ENCODE peak calls at places on chromosomes 13 and 19, in eight cellular contexts. One of them, this sample, is unnamed.

GRCh38 chr13:46622918-46623256 is 69.9 kb downstream of the LRCH1 start:
- DNase-seq in GM04504: peak; percentile 83
- DNase-seq in mucosa of descending colon: no peak
- DNase-seq in tibial nerve: no peak
- DNase-seq in amygdala: peak; percentile 4
- DNase-seq in lung: no peak
- DNase-seq in RPMI8226: no peak
- DNase-seq in stimulated activated CD4-positive, alpha-beta T cell treated with anti-CD3 and anti-CD28 coated beads, Interleukin-2, amount 100 ng/mL, for 48 hours: no peak
- DNase-seq in this sample: no peak

GRCh38 chr13:105410602-105411001 is 1124.9 kb downstream of the EFNB2 start:
- DNase-seq in GM04504: peak; percentile 40
- DNase-seq in mucosa of descending colon: peak; percentile 74
- DNase-seq in tibial nerve: peak; percentile 46
- DNase-seq in amygdala: peak; percentile 6
- DNase-seq in lung: peak; percentile 39
- DNase-seq in RPMI8226: peak; percentile 19
- DNase-seq in stimulated activated CD4-positive, alpha-beta T cell treated with anti-CD3 and anti-CD28 coated beads, Interleukin-2, amount 100 ng/mL, for 48 hours: peak; percentile 43
- DNase-seq in this sample: peak; percentile 55

GRCh38 chr19:5572556-5573286 is 5.0 kb upstream of the TINCR start:
- DNase-seq in GM04504: no peak
- DNase-seq in mucosa of descending colon: peak; percentile 68
- DNase-seq in tibial nerve: no peak
- DNase-seq in amygdala: no peak
- DNase-seq in lung: no peak
- DNase-seq in RPMI8226: no peak
- DNase-seq in stimulated activated CD4-positive, alpha-beta T cell treated with anti-CD3 and anti-CD28 coated beads, Interleukin-2, amount 100 ng/mL, for 48 hours: no peak
- DNase-seq in this sample: no peak

GRCh38 chr19:42253245-42254082 is 1.5 kb downstream of the ERF start:
- DNase-seq in GM04504: no peak
- DNase-seq in mucosa of descending colon: peak; percentile 79
- DNase-seq in tibial nerve: no peak
- DNase-seq in amygdala: no peak
- DNase-seq in lung: peak; percentile 55
- DNase-seq in RPMI8226: peak; percentile 51
- DNase-seq in stimulated activated CD4-positive, alpha-beta T cell treated with anti-CD3 and anti-CD28 coated beads, Interleukin-2, amount 100 ng/mL, for 48 hours: peak; percentile 57
- DNase-seq in this sample: peak; percentile 34

GRCh38 chr13:28022848-28023518 is 34.5 kb upstream of the URAD start:
- DNase-seq in GM04504: no peak
- DNase-seq in mucosa of descending colon: no peak
- DNase-seq in tibial nerve: no peak
- DNase-seq in amygdala: no peak
- DNase-seq in lung: no peak
- DNase-seq in RPMI8226: no peak
- DNase-seq in stimulated activated CD4-positive, alpha-beta T cell treated with anti-CD3 and anti-CD28 coated beads, Interleukin-2, amount 100 ng/mL, for 48 hours: no peak
- DNase-seq in this sample: no peak

GRCh38 chr19:18460313-18460712 is 22.4 kb upstream of the ISYNA1 start:
- DNase-seq in GM04504: peak; percentile 66
- DNase-seq in mucosa of descending colon: peak; percentile 65
- DNase-seq in tibial nerve: peak; percentile 60
- DNase-seq in amygdala: no peak
- DNase-seq in lung: no peak
- DNase-seq in RPMI8226: no peak
- DNase-seq in stimulated activated CD4-positive, alpha-beta T cell treated with anti-CD3 and anti-CD28 coated beads, Interleukin-2, amount 100 ng/mL, for 48 hours: no peak
- DNase-seq in this sample: no peak

GRCh38 chr13:24822640-24823039 is 58.7 kb downstream of the RNF17 start:
- DNase-seq in GM04504: no peak
- DNase-seq in mucosa of descending colon: no peak
- DNase-seq in tibial nerve: no peak
- DNase-seq in amygdala: no peak
- DNase-seq in lung: no peak
- DNase-seq in RPMI8226: no peak
- DNase-seq in stimulated activated CD4-positive, alpha-beta T cell treated with anti-CD3 and anti-CD28 coated beads, Interleukin-2, amount 100 ng/mL, for 48 hours: no peak
- DNase-seq in this sample: no peak

GRCh38 chr13:29993716-29994488 is 143.5 kb upstream of the UBL3 start:
- DNase-seq in GM04504: peak; percentile 75
- DNase-seq in mucosa of descending colon: no peak
- DNase-seq in tibial nerve: no peak
- DNase-seq in amygdala: no peak
- DNase-seq in lung: no peak
- DNase-seq in RPMI8226: no peak
- DNase-seq in stimulated activated CD4-positive, alpha-beta T cell treated with anti-CD3 and anti-CD28 coated beads, Interleukin-2, amount 100 ng/mL, for 48 hours: no peak
- DNase-seq in this sample: no peak

GRCh38 chr13:99979453-99980200 is 2.0 kb upstream of the ZIC2 start:
- DNase-seq in GM04504: no peak
- DNase-seq in mucosa of descending colon: peak; percentile 35
- DNase-seq in tibial nerve: no peak
- DNase-seq in amygdala: no peak
- DNase-seq in lung: no peak
- DNase-seq in RPMI8226: no peak
- DNase-seq in stimulated activated CD4-positive, alpha-beta T cell treated with anti-CD3 and anti-CD28 coated beads, Interleukin-2, amount 100 ng/mL, for 48 hours: no peak
- DNase-seq in this sample: peak; percentile 60

GRCh38 chr19:49570138-49570856 is 10.1 kb downstream of the NOSIP start:
- DNase-seq in GM04504: no peak
- DNase-seq in mucosa of descending colon: peak; percentile 46
- DNase-seq in tibial nerve: no peak
- DNase-seq in amygdala: no peak
- DNase-seq in lung: peak; percentile 65
- DNase-seq in RPMI8226: peak; percentile 74
- DNase-seq in stimulated activated CD4-positive, alpha-beta T cell treated with anti-CD3 and anti-CD28 coated beads, Interleukin-2, amount 100 ng/mL, for 48 hours: peak; percentile 50
- DNase-seq in this sample: no peak

GRCh38 chr13:25085125-25085742 is 10.7 kb upstream of the PABPC3 start:
- DNase-seq in GM04504: peak; percentile 8
- DNase-seq in mucosa of descending colon: no peak
- DNase-seq in tibial nerve: no peak
- DNase-seq in amygdala: peak; percentile 65
- DNase-seq in lung: no peak
- DNase-seq in RPMI8226: peak; percentile 38
- DNase-seq in stimulated activated CD4-positive, alpha-beta T cell treated with anti-CD3 and anti-CD28 coated beads, Interleukin-2, amount 100 ng/mL, for 48 hours: peak; percentile 7
- DNase-seq in this sample: no peak

GRCh38 chr13:52599853-52600603 is 42.2 kb upstream of the HNRNPA1L2 start:
- DNase-seq in GM04504: no peak
- DNase-seq in mucosa of descending colon: no peak
- DNase-seq in tibial nerve: no peak
- DNase-seq in amygdala: no peak
- DNase-seq in lung: no peak
- DNase-seq in RPMI8226: no peak
- DNase-seq in stimulated activated CD4-positive, alpha-beta T cell treated with anti-CD3 and anti-CD28 coated beads, Interleukin-2, amount 100 ng/mL, for 48 hours: no peak
- DNase-seq in this sample: no peak

GRCh38 chr19:37304190-37304883 is 66.6 kb upstream of the ZNF527 start:
- DNase-seq in GM04504: no peak
- DNase-seq in mucosa of descending colon: peak; percentile 30
- DNase-seq in tibial nerve: no peak
- DNase-seq in amygdala: no peak
- DNase-seq in lung: no peak
- DNase-seq in RPMI8226: no peak
- DNase-seq in stimulated activated CD4-positive, alpha-beta T cell treated with anti-CD3 and anti-CD28 coated beads, Interleukin-2, amount 100 ng/mL, for 48 hours: no peak
- DNase-seq in this sample: no peak

GRCh38 chr13:79282976-79283375 is 123.1 kb downstream of the RBM26 start:
- DNase-seq in GM04504: no peak
- DNase-seq in mucosa of descending colon: no peak
- DNase-seq in tibial nerve: no peak
- DNase-seq in amygdala: no peak
- DNase-seq in lung: no peak
- DNase-seq in RPMI8226: no peak
- DNase-seq in stimulated activated CD4-positive, alpha-beta T cell treated with anti-CD3 and anti-CD28 coated beads, Interleukin-2, amount 100 ng/mL, for 48 hours: no peak
- DNase-seq in this sample: no peak

GRCh38 chr19:31890230-31890629 is 455.2 kb upstream of the ZNF507 start:
- DNase-seq in GM04504: no peak
- DNase-seq in mucosa of descending colon: no peak
- DNase-seq in tibial nerve: no peak
- DNase-seq in amygdala: no peak
- DNase-seq in lung: no peak
- DNase-seq in RPMI8226: no peak
- DNase-seq in stimulated activated CD4-positive, alpha-beta T cell treated with anti-CD3 and anti-CD28 coated beads, Interleukin-2, amount 100 ng/mL, for 48 hours: no peak
- DNase-seq in this sample: no peak

GRCh38 chr19:15201374-15202023 is 704 bp upstream of the NOTCH3 start:
- DNase-seq in GM04504: no peak
- DNase-seq in mucosa of descending colon: no peak
- DNase-seq in tibial nerve: no peak
- DNase-seq in amygdala: no peak
- DNase-seq in lung: no peak
- DNase-seq in RPMI8226: no peak
- DNase-seq in stimulated activated CD4-positive, alpha-beta T cell treated with anti-CD3 and anti-CD28 coated beads, Interleukin-2, amount 100 ng/mL, for 48 hours: no peak
- DNase-seq in this sample: no peak

GRCh38 chr19:16628984-16629691 is 1.1 kb upstream of the MED26 start:
- DNase-seq in GM04504: peak; percentile 68
- DNase-seq in mucosa of descending colon: peak; percentile 54
- DNase-seq in tibial nerve: no peak
- DNase-seq in amygdala: no peak
- DNase-seq in lung: no peak
- DNase-seq in RPMI8226: peak; percentile 71
- DNase-seq in stimulated activated CD4-positive, alpha-beta T cell treated with anti-CD3 and anti-CD28 coated beads, Interleukin-2, amount 100 ng/mL, for 48 hours: no peak
- DNase-seq in this sample: no peak

GRCh38 chr19:5954293-5954692 is 23.6 kb downstream of the RANBP3 start:
- DNase-seq in GM04504: no peak
- DNase-seq in mucosa of descending colon: no peak
- DNase-seq in tibial nerve: no peak
- DNase-seq in amygdala: no peak
- DNase-seq in lung: no peak
- DNase-seq in RPMI8226: no peak
- DNase-seq in stimulated activated CD4-positive, alpha-beta T cell treated with anti-CD3 and anti-CD28 coated beads, Interleukin-2, amount 100 ng/mL, for 48 hours: no peak
- DNase-seq in this sample: no peak

GRCh38 chr13:56019606-56020005 is 1121.1 kb upstream of the PRR20A start:
- DNase-seq in GM04504: no peak
- DNase-seq in mucosa of descending colon: no peak
- DNase-seq in tibial nerve: no peak
- DNase-seq in amygdala: no peak
- DNase-seq in lung: no peak
- DNase-seq in RPMI8226: no peak
- DNase-seq in stimulated activated CD4-positive, alpha-beta T cell treated with anti-CD3 and anti-CD28 coated beads, Interleukin-2, amount 100 ng/mL, for 48 hours: no peak
- DNase-seq in this sample: no peak

GRCh38 chr19:13396256-13397080 is 109.8 kb downstream of the CACNA1A start:
- DNase-seq in GM04504: peak; percentile 48
- DNase-seq in mucosa of descending colon: no peak
- DNase-seq in tibial nerve: no peak
- DNase-seq in amygdala: no peak
- DNase-seq in lung: peak; percentile 42
- DNase-seq in RPMI8226: peak; percentile 28
- DNase-seq in stimulated activated CD4-positive, alpha-beta T cell treated with anti-CD3 and anti-CD28 coated beads, Interleukin-2, amount 100 ng/mL, for 48 hours: no peak
- DNase-seq in this sample: no peak

GRCh38 chr19:2503521-2504109 is 27.7 kb downstream of the GADD45B start:
- DNase-seq in GM04504: peak; percentile 70
- DNase-seq in mucosa of descending colon: no peak
- DNase-seq in tibial nerve: no peak
- DNase-seq in amygdala: no peak
- DNase-seq in lung: no peak
- DNase-seq in RPMI8226: peak; percentile 17
- DNase-seq in stimulated activated CD4-positive, alpha-beta T cell treated with anti-CD3 and anti-CD28 coated beads, Interleukin-2, amount 100 ng/mL, for 48 hours: peak; percentile 58
- DNase-seq in this sample: peak; percentile 75

GRCh38 chr13:106532111-106532929 is 3.1 kb downstream of the EFNB2 start:
- DNase-seq in GM04504: no peak
- DNase-seq in mucosa of descending colon: peak; percentile 46
- DNase-seq in tibial nerve: no peak
- DNase-seq in amygdala: no peak
- DNase-seq in lung: no peak
- DNase-seq in RPMI8226: no peak
- DNase-seq in stimulated activated CD4-positive, alpha-beta T cell treated with anti-CD3 and anti-CD28 coated beads, Interleukin-2, amount 100 ng/mL, for 48 hours: no peak
- DNase-seq in this sample: no peak

This sample was measured in stimulated activated effector memory CD8-positive, alpha-beta T cell treated with anti-CD3 and anti-CD28 coated beads, Interleukin-12 subunit alpha, Interleukin-12 subunit beta, amount 100 ng/mL, for 72 hours.